ENCODE peak calls at places on chromosomes 13 and 19, in four cellular contexts. Q is endodermal cell, Y is vagina, E is body of pancreas. T is an unnamed sample.

GRCh38 chr13:42181381-42181953 is 90.5 kb upstream of the AKAP11 start:
- DNase-seq in E (no peak), Q (no peak), Y (no peak), T (no peak)

GRCh38 chr19:737591-738093 is 13.3 kb upstream of the MISP start:
- DNase-seq in Q (peak), E (peak), Y (no peak), T (peak)

GRCh38 chr13:51549050-51549449 is 35.2 kb upstream of the WDFY2 start:
- DNase-seq in E (peak), Y (no peak), Q (peak), T (no peak)

GRCh38 chr19:41437944-41438574 is 1.7 kb downstream of the DMAC2 start:
- DNase-seq in Y (no peak), E (no peak), Q (peak), T (no peak)

GRCh38 chr19:44644391-44645016 is 794 bp downstream of the PVR start:
- DNase-seq in Y (no peak), E (peak), Q (peak), T (peak)

GRCh38 chr13:49348748-49349147 is 95.1 kb downstream of the CAB39L start:
- DNase-seq in Y (no peak), E (no peak), Q (peak), T (no peak)

GRCh38 chr13:111861766-111862366 is 205.1 kb upstream of the SOX1 start:
- DNase-seq in Q (no peak), Y (no peak), E (no peak), T (no peak)

GRCh38 chr19:44955500-44956439 is 590 bp downstream of the CLPTM1 start:
- DNase-seq in E (no peak), Q (no peak), Y (no peak), T (peak)

DNA sequence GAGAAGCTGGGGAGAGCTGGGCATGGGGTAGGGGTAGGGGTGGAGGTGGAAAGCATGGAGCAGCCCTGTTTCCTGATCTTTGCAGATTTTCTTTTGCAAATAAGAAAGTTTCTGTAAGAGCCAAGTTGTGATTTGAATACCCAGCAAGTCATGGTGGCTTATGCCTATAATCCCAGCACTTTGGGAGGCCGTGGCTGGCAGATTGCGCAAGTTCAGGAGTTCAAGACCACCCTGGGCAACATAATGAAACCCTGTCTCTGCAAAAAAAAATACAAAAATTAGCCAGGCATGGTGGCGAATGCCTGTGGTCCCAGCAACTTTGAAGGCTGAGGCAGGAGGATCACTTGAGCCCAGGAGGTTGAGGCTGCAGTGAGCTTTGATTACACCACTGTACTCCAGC is 12.3 kb upstream of the TEX26 start:
- DNase-seq in E (no peak), Q (no peak), Y (no peak), T (no peak)
- H3K4me3 ChIP-seq in E (no peak), Q (no peak), Y (no peak), T (no peak)

DNA sequence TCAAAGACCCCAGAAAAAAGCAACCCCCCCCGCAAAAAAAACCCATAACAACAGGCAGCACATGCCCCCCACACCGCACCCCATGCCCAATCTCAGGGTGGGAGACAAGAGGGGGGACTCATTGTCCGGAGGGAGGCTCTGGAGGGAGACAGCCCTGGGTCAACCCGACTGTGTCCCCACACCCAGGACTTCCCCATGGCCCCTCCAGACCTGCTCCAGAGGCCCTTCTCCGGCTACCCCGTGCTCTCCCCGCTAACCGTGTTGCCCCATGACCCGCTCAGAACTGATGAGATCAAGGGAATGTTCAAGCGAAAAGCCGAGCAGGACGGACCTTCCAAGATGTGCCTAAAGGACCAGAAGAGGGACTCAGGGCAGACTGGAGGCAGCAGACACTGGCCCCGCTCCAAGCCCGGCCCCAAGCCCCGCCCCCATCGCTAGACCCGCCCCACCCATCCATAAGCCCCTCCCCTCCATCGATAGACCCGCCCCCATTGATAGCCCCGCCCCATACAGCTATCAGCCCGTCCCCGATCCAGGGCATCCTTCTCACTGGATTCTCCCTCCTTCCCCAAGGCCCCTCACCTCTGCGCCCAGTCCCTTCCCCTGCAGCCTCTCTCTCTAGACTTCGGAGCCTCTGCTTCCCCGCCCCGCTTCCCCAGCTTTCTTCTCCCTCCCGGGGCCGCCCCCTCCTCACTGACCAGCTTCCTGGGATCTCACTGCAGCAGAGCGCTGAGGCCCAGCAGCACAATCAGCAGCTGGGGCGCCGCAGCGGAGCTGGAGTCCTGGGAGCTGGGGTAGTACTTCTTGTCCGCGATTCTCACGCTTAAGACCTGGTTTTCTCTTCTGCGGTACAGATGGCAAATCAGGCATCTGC is 2.2 kb downstream of the BST2 start:
- DNase-seq in Q (peak), Y (no peak), E (no peak), T (peak)
- H3K4me3 ChIP-seq in Q (peak), Y (peak), E (no peak), T (no peak)

GRCh38 chr19:13162749-13163608 is 12.8 kb downstream of the IER2 start:
- DNase-seq in Q (peak), E (peak), Y (no peak), T (peak)

GRCh38 chr19:13164370-13165090 is 14.3 kb downstream of the IER2 start:
- DNase-seq in Q (peak), Y (no peak), E (peak), T (peak)

GRCh38 chr19:13165091-13165997 is 15.1 kb downstream of the IER2 start:
- DNase-seq in Y (no peak), E (no peak), Q (peak), T (no peak)

GRCh38 chr19:13160557-13160956 is 10.3 kb downstream of the IER2 start:
- DNase-seq in Y (no peak), E (no peak), Q (no peak), T (peak)

DNA sequence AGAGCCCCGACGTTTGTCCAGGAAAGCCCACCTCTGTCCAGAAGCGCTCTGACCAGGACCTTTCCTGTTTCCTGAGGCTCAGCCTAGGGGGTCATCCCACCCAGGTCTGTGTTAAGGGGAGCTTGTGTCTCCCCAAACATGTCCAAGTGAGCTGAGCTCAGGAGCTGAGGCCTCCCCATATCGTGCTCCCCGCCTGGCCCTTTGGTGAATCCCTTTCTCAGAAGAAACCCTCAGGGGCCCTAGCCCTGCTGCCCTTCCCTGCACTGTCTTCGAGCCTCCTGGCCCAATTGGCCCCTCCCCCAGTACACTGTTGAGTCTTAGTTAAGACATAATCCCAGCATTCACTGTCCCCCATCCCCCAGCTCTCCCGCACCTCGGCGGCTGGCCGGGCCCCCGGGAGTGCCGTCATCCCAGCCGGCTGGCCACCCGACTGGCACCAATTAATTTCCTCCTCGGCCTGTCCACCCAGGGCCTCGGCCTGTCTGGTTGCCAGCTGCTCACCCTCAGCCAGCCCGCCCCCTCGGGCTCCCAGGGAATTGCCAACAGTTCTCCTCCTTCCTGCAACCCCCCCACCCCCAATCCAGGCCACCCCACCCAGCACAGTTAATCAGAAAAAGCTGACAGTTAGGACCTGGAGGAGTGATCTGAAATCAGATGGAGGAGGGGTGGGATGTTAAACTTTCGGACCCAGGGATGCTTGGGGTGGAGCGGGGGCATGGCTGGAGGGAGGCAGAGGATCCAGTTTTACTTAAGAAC is 13.6 kb downstream of the IER2 start:
- DNase-seq in Q (peak), Y (no peak), E (peak), T (peak)
- H3K4me3 ChIP-seq in Q (peak), Y (peak), E (no peak), T (peak)

GRCh38 chr19:47243364-47243775 is 12.4 kb upstream of the BBC3 start:
- DNase-seq in E (no peak), Y (no peak), Q (no peak), T (no peak)

GRCh38 chr19:47241919-47242644 is 11.1 kb upstream of the BBC3 start:
- DNase-seq in E (no peak), Q (no peak), Y (no peak), T (no peak)

GRCh38 chr19:47243776-47244547 is 12.4 kb upstream of the CCDC9 start:
- DNase-seq in Q (peak), E (peak), Y (no peak), T (peak)

GRCh38 chr19:47247308-47247990 is 8.9 kb upstream of the CCDC9 start:
- DNase-seq in E (peak), Q (peak), Y (no peak), T (peak)
- H3K4me3 ChIP-seq in E (no peak), Q (no peak), Y (no peak), T (peak)

T was measured in GM23248.